ENCODE peak calls at places on chromosomes 2 and 18, in six cellular contexts. S is H1, B is neuronal stem cell, K is IMR-90, I is mesenchymal stem cell, Y is trophoblast cell. N is an unnamed sample.

GRCh38 chr18:12041561-12041960 is 52.1 kb upstream of the ANKRD62 start:
- DNase-seq in S (no peak), B (no peak), K (peak), I (peak), Y (no peak), N (no peak)

GRCh38 chr2:176832086-176832485 is 380.5 kb upstream of the HNRNPA3 start:
- DNase-seq in S (no peak), B (no peak), K (no peak), I (no peak), Y (no peak), N (no peak)

GRCh38 chr2:160308915-160309314 is 108.8 kb upstream of the ITGB6 start:
- DNase-seq in S (peak), B (no peak), K (peak), I (peak), Y (no peak), N (no peak)

GRCh38 chr2:86195055-86195807 is at the start of gene IMMT:
- DNase-seq in S (peak), B (peak), K (peak), I (peak), Y (peak), N (peak)

GRCh38 chr18:830315-830901 is 18.4 kb upstream of the YES1 start:
- DNase-seq in S (no peak), B (no peak), K (peak), I (peak), Y (no peak), N (peak)

GRCh38 chr18:57077786-57078552 is 68.9 kb upstream of the BOD1L2 start:
- DNase-seq in S (no peak), B (no peak), K (no peak), I (no peak), Y (no peak), N (peak)

GRCh38 chr2:178298785-178299212 is 104.5 kb downstream of the OSBPL6 start:
- DNase-seq in S (no peak), B (no peak), K (peak), I (peak), Y (no peak), N (no peak)

GRCh38 chr2:199310654-199311275 is 147.0 kb downstream of the SATB2 start:
- DNase-seq in S (no peak), B (no peak), K (no peak), I (no peak), Y (no peak), N (no peak)

GRCh38 chr2:57126410-57126809 is 920.2 kb upstream of the VRK2 start:
- DNase-seq in S (no peak), B (no peak), K (no peak), I (no peak), Y (no peak), N (no peak)

GRCh38 chr2:62472321-62472720 is 33.7 kb downstream of the TMEM17 start:
- DNase-seq in S (no peak), B (no peak), K (no peak), I (no peak), Y (no peak), N (no peak)

GRCh38 chr2:172168917-172169346 is 66.2 kb upstream of the DLX2 start:
- DNase-seq in S (no peak), B (no peak), K (peak), I (peak), Y (no peak), N (no peak)

GRCh38 chr2:190060626-190061025 is 1.9 kb downstream of the MSTN start:
- DNase-seq in S (no peak), B (no peak), K (no peak), I (no peak), Y (no peak), N (no peak)

GRCh38 chr2:155145758-155146229 is 447.3 kb downstream of the KCNJ3 start:
- DNase-seq in S (no peak), B (no peak), K (no peak), I (no peak), Y (no peak), N (no peak)

GRCh38 chr2:163717993-163718680 is 17.7 kb downstream of the FIGN start:
- DNase-seq in S (no peak), B (no peak), K (no peak), I (peak), Y (no peak), N (no peak)

GRCh38 chr2:18988557-18989232 is 369.7 kb downstream of the OSR1 start:
- DNase-seq in S (no peak), B (peak), K (peak), I (peak), Y (no peak), N (no peak)

GRCh38 chr2:18987021-18987420 is 371.4 kb downstream of the OSR1 start:
- DNase-seq in S (no peak), B (no peak), K (peak), I (peak), Y (no peak), N (no peak)

GRCh38 chr2:18993756-18994155 is 364.7 kb downstream of the OSR1 start:
- DNase-seq in S (no peak), B (no peak), K (no peak), I (no peak), Y (no peak), N (no peak)

GRCh38 chr2:18987592-18988073 is 370.8 kb downstream of the OSR1 start:
- DNase-seq in S (no peak), B (no peak), K (peak), I (peak), Y (peak), N (no peak)

DNA sequence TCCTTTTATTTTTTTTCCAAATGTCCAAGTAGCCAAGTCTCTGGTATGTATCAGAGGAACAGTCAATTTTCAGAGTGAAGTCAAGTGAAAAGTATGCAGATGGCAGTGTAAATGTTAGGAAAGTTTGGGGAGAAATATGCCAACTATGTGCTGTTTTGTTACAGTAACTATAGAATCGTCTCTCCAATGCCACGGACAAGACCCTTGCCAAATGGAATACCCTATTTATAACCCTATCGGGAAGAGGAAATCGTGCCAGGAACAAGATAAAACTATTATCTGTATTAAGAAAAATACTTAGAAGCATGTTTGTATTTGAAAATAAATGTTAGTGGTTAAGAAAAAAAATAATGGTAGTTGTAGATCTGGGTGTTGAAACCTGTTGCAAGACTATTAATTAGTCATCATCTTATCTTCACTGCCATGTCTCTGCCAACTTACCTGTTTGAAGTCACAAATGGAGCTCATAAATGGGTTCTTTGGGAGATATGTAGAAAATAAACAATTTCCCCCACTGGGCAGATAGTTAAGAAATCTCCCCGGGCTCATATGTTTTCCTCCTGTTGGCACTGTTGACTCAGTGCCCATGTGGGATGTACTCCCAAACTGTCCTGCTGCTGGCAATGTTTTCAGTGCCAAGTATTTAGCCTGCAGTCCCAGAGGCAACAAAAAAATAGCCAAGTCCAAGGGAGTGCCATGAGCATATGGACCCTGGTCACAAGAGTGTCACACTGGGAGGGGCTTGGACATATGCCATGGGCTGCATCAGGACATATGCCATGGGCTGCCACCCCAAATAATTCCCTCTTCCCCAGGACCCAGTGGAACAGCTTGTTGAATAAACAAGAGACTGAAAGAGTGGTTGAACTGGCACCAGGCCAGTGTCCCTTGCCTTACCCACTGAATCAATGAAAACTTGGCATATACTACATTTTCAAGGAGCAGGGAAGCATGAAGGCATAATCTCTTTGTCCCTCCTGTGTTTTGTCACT is 366.9 kb downstream of the OSR1 start:
- DNase-seq in S (no peak), B (no peak), K (peak), I (peak), Y (peak), N (no peak)
- H3K27ac ChIP-seq in S (no peak), B (no peak), K (peak), I (peak), Y (peak), N (no peak)

GRCh38 chr2:101787097-101787496 is 89.6 kb downstream of the MAP4K4 start:
- DNase-seq in S (no peak), B (no peak), K (peak), I (no peak), Y (no peak), N (no peak)
- H4K8ac ChIP-seq in S (no peak), B (no peak), K (no peak), I (no peak), Y (no peak), N (no peak)

GRCh38 chr18:55266981-55267380 is 307.7 kb upstream of the CCDC68 start:
- DNase-seq in S (no peak), B (no peak), K (no peak), I (no peak), Y (no peak), N (no peak)

GRCh38 chr18:55265916-55266488 is 306.7 kb upstream of the CCDC68 start:
- DNase-seq in S (no peak), B (no peak), K (peak), I (peak), Y (no peak), N (no peak)

GRCh38 chr18:55268146-55268545 is 308.9 kb upstream of the CCDC68 start:
- DNase-seq in S (no peak), B (no peak), K (no peak), I (peak), Y (no peak), N (no peak)

GRCh38 chr18:55269632-55270031 is 310.4 kb upstream of the CCDC68 start:
- DNase-seq in S (no peak), B (no peak), K (no peak), I (no peak), Y (no peak), N (no peak)

GRCh38 chr18:55268629-55269275 is 309.5 kb upstream of the CCDC68 start:
- DNase-seq in S (no peak), B (no peak), K (no peak), I (no peak), Y (no peak), N (no peak)
- H3K14ac ChIP-seq in S (no peak), B (no peak), K (no peak), I (no peak), Y (no peak), N (no peak)

GRCh38 chr2:215705771-215706261 is 269.9 kb upstream of the FN1 start:
- DNase-seq in S (no peak), B (no peak), K (peak), I (no peak), Y (no peak), N (no peak)
- H3K27ac ChIP-seq in S (no peak), B (no peak), K (peak), I (no peak), Y (no peak), N (no peak)

DNA sequence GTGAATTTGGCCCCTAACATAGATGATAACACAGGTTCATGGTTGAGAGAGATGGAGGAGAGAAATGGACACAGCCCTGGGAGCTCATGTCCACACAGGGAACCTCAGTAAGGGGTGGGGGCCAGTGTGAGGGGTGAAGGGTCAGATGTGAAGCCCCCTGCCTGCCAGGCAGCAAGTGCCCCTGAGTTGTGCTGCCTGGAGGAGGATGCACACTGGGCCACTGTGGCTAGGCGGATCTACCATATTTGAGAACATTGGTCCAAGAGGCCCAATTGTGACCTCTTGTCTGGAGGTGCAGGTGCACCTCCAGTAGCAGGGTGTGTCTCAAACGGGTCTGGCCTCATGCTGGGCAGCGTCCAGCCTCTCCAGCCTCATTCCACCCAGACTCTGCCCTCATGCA is 99.6 kb upstream of the SNTG2 start:
- DNase-seq in S (no peak), B (no peak), K (no peak), I (no peak), Y (no peak), N (no peak)
- H4K8ac ChIP-seq in S (no peak), B (no peak), K (no peak), I (no peak), Y (no peak), N (no peak)